ENCODE peak calls at places on chromosomes 4 and X, in nine cellular contexts. V is HCT116, D is GM12892, R is body of pancreas, U is lower leg skin, J is ovary, A is heart left ventricle, T is A549, M is breast epithelium. P is an unnamed sample.

GRCh38 chr4:1987721-1988326 is 20.9 kb downstream of the NELFA start:
- DNase-seq in V (no peak), D (no peak), R (no peak), U (peak), J (peak), A (no peak), T (no peak), M (no peak), P (no peak)

GRCh38 chrX:18666614-18667013 is 5.3 kb downstream of the RS1 start:
- DNase-seq in V (no peak), D (no peak), R (no peak), U (no peak), J (no peak), A (no peak), T (no peak), M (no peak), P (no peak)

GRCh38 chr4:5866841-5867782 is 25.8 kb downstream of the CRMP1 start:
- DNase-seq in V (no peak), D (no peak), R (no peak), U (no peak), J (no peak), A (no peak), T (no peak), M (no peak), P (no peak)

GRCh38 chrX:119758682-119759332 is 419 bp downstream of the SOWAHD start:
- DNase-seq in V (no peak), D (no peak), R (peak), U (no peak), J (peak), A (no peak), T (no peak), M (no peak), P (no peak)

GRCh38 chr4:107167051-107167450 is 130.9 kb upstream of the DKK2 start:
- DNase-seq in V (no peak), D (no peak), R (no peak), U (no peak), J (no peak), A (no peak), T (no peak), M (no peak), P (no peak)

GRCh38 chr4:186757696-186758330 is 34.2 kb upstream of the FAT1 start:
- DNase-seq in V (no peak), D (no peak), R (no peak), U (no peak), J (no peak), A (no peak), T (no peak), M (no peak), P (no peak)

GRCh38 chrX:24282381-24283121 is 31.3 kb downstream of the SUPT20HL2 start:
- DNase-seq in V (no peak), D (no peak), R (peak), U (no peak), J (peak), A (no peak), T (no peak), M (no peak), P (no peak)

GRCh38 chr4:119592708-119593298 is 35.8 kb downstream of the PDE5A start:
- DNase-seq in V (no peak), D (no peak), R (no peak), U (no peak), J (no peak), A (no peak), T (no peak), M (no peak), P (no peak)

GRCh38 chr4:19850909-19851308 is 400.8 kb upstream of the SLIT2 start:
- DNase-seq in V (peak), D (no peak), R (no peak), U (no peak), J (no peak), A (no peak), T (peak), M (no peak), P (peak)

GRCh38 chr4:112552668-112553067 is 36.7 kb upstream of the NEUROG2 start:
- DNase-seq in V (peak), D (no peak), R (no peak), U (no peak), J (no peak), A (no peak), T (peak), M (no peak), P (peak)

GRCh38 chr4:29540439-29541102 is 1179.6 kb upstream of the PCDH7 start:
- DNase-seq in V (no peak), D (no peak), R (no peak), U (no peak), J (no peak), A (no peak), T (no peak), M (no peak), P (no peak)

GRCh38 chr4:76867880-76868655 is 29.9 kb downstream of the SOWAHB start:
- DNase-seq in V (no peak), D (no peak), R (no peak), U (no peak), J (no peak), A (no peak), T (peak), M (no peak), P (no peak)

GRCh38 chr4:174437324-174437723 is 85.0 kb downstream of the HPGD start:
- DNase-seq in V (no peak), D (no peak), R (no peak), U (no peak), J (no peak), A (no peak), T (peak), M (no peak), P (no peak)

GRCh38 chr4:135371137-135371536 is 1169.5 kb upstream of the PABPC4L start:
- DNase-seq in V (no peak), D (no peak), R (peak), U (no peak), J (no peak), A (no peak), T (no peak), M (no peak), P (no peak)

GRCh38 chrX:115344885-115345653 is 55.6 kb downstream of the LUZP4 start:
- DNase-seq in V (peak), D (no peak), R (peak), U (peak), J (peak), A (peak), T (peak), M (peak), P (peak)

GRCh38 chr4:52750819-52751348 is 341 bp downstream of the ERVMER34-1 start:
- DNase-seq in V (peak), D (no peak), R (peak), U (peak), J (peak), A (no peak), T (peak), M (no peak), P (no peak)

GRCh38 chr4:181150173-181150572 is 1093.0 kb upstream of the TENM3 start:
- DNase-seq in V (no peak), D (no peak), R (no peak), U (no peak), J (no peak), A (no peak), T (no peak), M (no peak), P (no peak)

GRCh38 chr4:7201351-7202305 is 9.3 kb downstream of the SORCS2 start:
- DNase-seq in V (no peak), D (no peak), R (no peak), U (peak), J (no peak), A (no peak), T (no peak), M (no peak), P (no peak)

GRCh38 chrX:37349131-37350033 is at the start of gene PRRG1:
- DNase-seq in V (peak), D (no peak), R (peak), U (peak), J (peak), A (peak), T (peak), M (peak), P (peak)

GRCh38 chr4:129561886-129562285 is 465.9 kb downstream of the C4orf33 start:
- DNase-seq in V (no peak), D (no peak), R (no peak), U (no peak), J (no peak), A (no peak), T (no peak), M (no peak), P (no peak)

GRCh38 chr4:57658673-57659072 is 548.5 kb upstream of the IGFBP7 start:
- DNase-seq in V (no peak), D (no peak), R (no peak), U (no peak), J (no peak), A (no peak), T (no peak), M (no peak), P (no peak)
- TF ChIP-seq POLR2A in V (no peak), D (no peak), R (no peak), U (no peak), J (no peak), A (no peak), T (no peak), M (no peak), P (no peak)

GRCh38 chr4:125986307-125986706 is 671.6 kb downstream of the FAT4 start:
- DNase-seq in V (no peak), D (no peak), R (no peak), U (no peak), J (no peak), A (no peak), T (no peak), M (no peak), P (no peak)
- TF ChIP-seq POLR2A in V (no peak), D (no peak), R (no peak), U (no peak), J (no peak), A (no peak), T (no peak), M (no peak), P (no peak)

GRCh38 chr4:87540176-87541058 is 11.2 kb upstream of the SPARCL1 start:
- DNase-seq in V (no peak), D (no peak), R (no peak), U (no peak), J (peak), A (peak), T (no peak), M (no peak), P (no peak)
- TF ChIP-seq POLR2A in V (no peak), D (no peak), R (no peak), U (no peak), J (no peak), A (no peak), T (no peak), M (no peak), P (no peak)

GRCh38 chrX:149858592-149858991 is 22.4 kb upstream of the MAGEA8 start:
- DNase-seq in V (no peak), D (no peak), R (no peak), U (no peak), J (no peak), A (no peak), T (no peak), M (no peak), P (no peak)

GRCh38 chrX:149865390-149865789 is 15.6 kb upstream of the MAGEA8 start:
- DNase-seq in V (no peak), D (no peak), R (no peak), U (no peak), J (no peak), A (no peak), T (no peak), M (no peak), P (no peak)

GRCh38 chrX:149860445-149860844 is 20.5 kb upstream of the MAGEA8 start:
- DNase-seq in V (no peak), D (no peak), R (no peak), U (no peak), J (no peak), A (no peak), T (no peak), M (no peak), P (no peak)
- TF ChIP-seq POLR2A in V (no peak), D (no peak), R (no peak), U (no peak), J (no peak), A (no peak), T (no peak), M (no peak), P (no peak)

GRCh38 chr4:13521047-13521446 is 23.3 kb downstream of the NKX3-2 start:
- DNase-seq in V (no peak), D (no peak), R (no peak), U (no peak), J (no peak), A (no peak), T (no peak), M (no peak), P (no peak)
- TF ChIP-seq POLR2A in V (no peak), D (no peak), R (no peak), U (no peak), J (no peak), A (no peak), T (no peak), M (no peak), P (no peak)

GRCh38 chrX:123962794-123963373 is 1.4 kb downstream of the STAG2 start:
- DNase-seq in V (peak), D (peak), R (peak), U (peak), J (peak), A (peak), T (peak), M (peak), P (peak)
- TF ChIP-seq POLR2A in V (no peak), D (peak), R (peak), U (no peak), J (peak), A (peak), T (no peak), M (peak), P (peak)

GRCh38 chrX:118718737-118719136 is 8.7 kb upstream of the IL13RA1 start:
- DNase-seq in V (no peak), D (no peak), R (no peak), U (no peak), J (no peak), A (no peak), T (no peak), M (no peak), P (no peak)
- TF ChIP-seq POLR2A in V (no peak), D (no peak), R (no peak), U (no peak), J (no peak), A (no peak), T (no peak), M (no peak), P (no peak)

P was measured in H54.